ENCODE peak calls at places on chromosomes 13 and 19, in ten cellular contexts. One of them, this sample, is unnamed.

GRCh38 chr13:26787961-26788360 is 27.4 kb upstream of the GPR12 start:
- DNase-seq in left lung: no peak
- DNase-seq in cardiac muscle cell: no peak
- DNase-seq in AG09319: no peak
- DNase-seq in AG04449: no peak
- DNase-seq in fibroblast of pulmonary artery: no peak
- DNase-seq in activated CD8-positive, alpha-beta T cell treated with anti-CD3 and anti-CD28 coated beads for 36 hours: no peak
- DNase-seq in glutamatergic neuron: no peak
- DNase-seq in pancreas: no peak
- DNase-seq in ovary: no peak
- DNase-seq in this sample: no peak

GRCh38 chr13:102141625-102142472 is 260.0 kb downstream of the FGF14 start:
- DNase-seq in left lung: no peak
- DNase-seq in glutamatergic neuron: no peak
- DNase-seq in fibroblast of pulmonary artery: peak
- DNase-seq in activated CD8-positive, alpha-beta T cell treated with anti-CD3 and anti-CD28 coated beads for 36 hours: no peak
- DNase-seq in pancreas: no peak
- DNase-seq in AG09319: no peak
- DNase-seq in cardiac muscle cell: peak
- DNase-seq in ovary: no peak
- DNase-seq in AG04449: no peak
- DNase-seq in this sample: peak

GRCh38 chr13:76425930-76426329 is 460.3 kb downstream of the KCTD12 start:
- DNase-seq in pancreas: no peak
- DNase-seq in glutamatergic neuron: no peak
- DNase-seq in AG04449: no peak
- DNase-seq in activated CD8-positive, alpha-beta T cell treated with anti-CD3 and anti-CD28 coated beads for 36 hours: no peak
- DNase-seq in cardiac muscle cell: peak
- DNase-seq in fibroblast of pulmonary artery: peak
- DNase-seq in ovary: no peak
- DNase-seq in AG09319: peak
- DNase-seq in left lung: no peak
- DNase-seq in this sample: no peak

GRCh38 chr19:24040621-24041020 is 46.4 kb upstream of the ZNF254 start:
- DNase-seq in glutamatergic neuron: no peak
- DNase-seq in AG09319: no peak
- DNase-seq in pancreas: no peak
- DNase-seq in AG04449: no peak
- DNase-seq in ovary: no peak
- DNase-seq in activated CD8-positive, alpha-beta T cell treated with anti-CD3 and anti-CD28 coated beads for 36 hours: no peak
- DNase-seq in left lung: no peak
- DNase-seq in fibroblast of pulmonary artery: no peak
- DNase-seq in cardiac muscle cell: no peak
- DNase-seq in this sample: no peak

GRCh38 chr19:48959341-48960239 is 4.9 kb downstream of the BAX start:
- DNase-seq in pancreas: no peak
- DNase-seq in glutamatergic neuron: no peak
- DNase-seq in left lung: peak
- DNase-seq in AG04449: no peak
- DNase-seq in AG09319: no peak
- DNase-seq in fibroblast of pulmonary artery: no peak
- DNase-seq in cardiac muscle cell: no peak
- DNase-seq in ovary: no peak
- DNase-seq in activated CD8-positive, alpha-beta T cell treated with anti-CD3 and anti-CD28 coated beads for 36 hours: peak
- DNase-seq in this sample: no peak

GRCh38 chr19:35693835-35694599 is 10.3 kb upstream of the ZBTB32 start:
- DNase-seq in pancreas: peak
- DNase-seq in AG09319: peak
- DNase-seq in AG04449: no peak
- DNase-seq in left lung: peak
- DNase-seq in cardiac muscle cell: peak
- DNase-seq in activated CD8-positive, alpha-beta T cell treated with anti-CD3 and anti-CD28 coated beads for 36 hours: peak
- DNase-seq in ovary: peak
- DNase-seq in glutamatergic neuron: peak
- DNase-seq in fibroblast of pulmonary artery: peak
- DNase-seq in this sample: peak

GRCh38 chr13:20980420-20980819 is 77.9 kb upstream of the XPO4 start:
- DNase-seq in AG04449: no peak
- DNase-seq in cardiac muscle cell: no peak
- DNase-seq in AG09319: no peak
- DNase-seq in glutamatergic neuron: no peak
- DNase-seq in activated CD8-positive, alpha-beta T cell treated with anti-CD3 and anti-CD28 coated beads for 36 hours: no peak
- DNase-seq in fibroblast of pulmonary artery: no peak
- DNase-seq in left lung: no peak
- DNase-seq in pancreas: no peak
- DNase-seq in ovary: no peak
- DNase-seq in this sample: no peak

GRCh38 chr13:20546559-20546958 is 20.4 kb upstream of the IFT88 start:
- DNase-seq in AG09319: no peak
- DNase-seq in cardiac muscle cell: no peak
- DNase-seq in left lung: no peak
- DNase-seq in fibroblast of pulmonary artery: no peak
- DNase-seq in ovary: no peak
- DNase-seq in pancreas: no peak
- DNase-seq in glutamatergic neuron: no peak
- DNase-seq in AG04449: no peak
- DNase-seq in activated CD8-positive, alpha-beta T cell treated with anti-CD3 and anti-CD28 coated beads for 36 hours: no peak
- DNase-seq in this sample: no peak

GRCh38 chr19:57280165-57280912 is at the start of gene ZNF460:
- DNase-seq in AG04449: peak
- DNase-seq in AG09319: peak
- DNase-seq in activated CD8-positive, alpha-beta T cell treated with anti-CD3 and anti-CD28 coated beads for 36 hours: peak
- DNase-seq in left lung: peak
- DNase-seq in ovary: peak
- DNase-seq in pancreas: peak
- DNase-seq in glutamatergic neuron: peak
- DNase-seq in cardiac muscle cell: peak
- DNase-seq in fibroblast of pulmonary artery: peak
- DNase-seq in this sample: peak

GRCh38 chr19:57282011-57282636 is 1.8 kb downstream of the ZNF460 start:
- DNase-seq in ovary: no peak
- DNase-seq in fibroblast of pulmonary artery: no peak
- DNase-seq in AG04449: no peak
- DNase-seq in glutamatergic neuron: no peak
- DNase-seq in activated CD8-positive, alpha-beta T cell treated with anti-CD3 and anti-CD28 coated beads for 36 hours: peak
- DNase-seq in cardiac muscle cell: no peak
- DNase-seq in pancreas: no peak
- DNase-seq in left lung: no peak
- DNase-seq in AG09319: no peak
- DNase-seq in this sample: peak

GRCh38 chr19:57280913-57281425 is 684 bp downstream of the ZNF460 start:
- DNase-seq in ovary: no peak
- DNase-seq in left lung: no peak
- DNase-seq in activated CD8-positive, alpha-beta T cell treated with anti-CD3 and anti-CD28 coated beads for 36 hours: peak
- DNase-seq in AG04449: no peak
- DNase-seq in AG09319: no peak
- DNase-seq in pancreas: peak
- DNase-seq in fibroblast of pulmonary artery: no peak
- DNase-seq in glutamatergic neuron: no peak
- DNase-seq in cardiac muscle cell: no peak
- DNase-seq in this sample: peak

GRCh38 chr19:57276430-57276829 is 3.9 kb upstream of the ZNF460 start:
- DNase-seq in AG09319: no peak
- DNase-seq in fibroblast of pulmonary artery: no peak
- DNase-seq in AG04449: no peak
- DNase-seq in activated CD8-positive, alpha-beta T cell treated with anti-CD3 and anti-CD28 coated beads for 36 hours: no peak
- DNase-seq in pancreas: no peak
- DNase-seq in left lung: no peak
- DNase-seq in cardiac muscle cell: no peak
- DNase-seq in ovary: no peak
- DNase-seq in glutamatergic neuron: no peak
- DNase-seq in this sample: no peak

GRCh38 chr19:57279418-57280164 is 694 bp upstream of the ZNF460 start:
- DNase-seq in pancreas: peak
- DNase-seq in AG04449: peak
- DNase-seq in fibroblast of pulmonary artery: peak
- DNase-seq in left lung: peak
- DNase-seq in AG09319: peak
- DNase-seq in activated CD8-positive, alpha-beta T cell treated with anti-CD3 and anti-CD28 coated beads for 36 hours: peak
- DNase-seq in cardiac muscle cell: peak
- DNase-seq in glutamatergic neuron: peak
- DNase-seq in ovary: peak
- DNase-seq in this sample: peak
- TF ChIP-seq CTCF in pancreas: no peak
- TF ChIP-seq CTCF in AG04449: peak
- TF ChIP-seq CTCF in fibroblast of pulmonary artery: peak
- TF ChIP-seq CTCF in left lung: peak
- TF ChIP-seq CTCF in AG09319: peak
- TF ChIP-seq CTCF in activated CD8-positive, alpha-beta T cell treated with anti-CD3 and anti-CD28 coated beads for 36 hours: no peak
- TF ChIP-seq CTCF in cardiac muscle cell: peak
- TF ChIP-seq CTCF in glutamatergic neuron: no peak
- TF ChIP-seq CTCF in ovary: no peak
- TF ChIP-seq CTCF in this sample: peak

DNA sequence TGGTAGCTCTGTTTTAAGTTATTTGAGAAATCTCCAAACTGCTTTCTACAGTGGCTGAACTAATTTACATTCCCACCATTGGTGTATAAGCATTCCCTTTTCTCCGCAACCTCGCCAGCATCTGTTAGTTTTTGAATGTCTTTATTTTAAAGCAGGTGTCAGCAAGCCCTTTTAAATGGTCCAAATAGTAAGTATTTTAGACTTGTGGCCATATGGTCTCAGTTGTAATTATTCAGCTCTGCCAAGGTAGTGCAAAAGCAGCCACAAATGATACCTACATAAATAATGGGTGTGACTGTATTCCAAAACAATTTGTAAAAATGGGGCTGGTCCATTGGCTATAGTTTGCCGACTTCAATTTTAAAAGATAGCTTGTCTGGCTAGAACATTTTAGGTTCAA is 58.7 kb upstream of the TMTC4 start:
- DNase-seq in glutamatergic neuron: no peak
- DNase-seq in cardiac muscle cell: no peak
- DNase-seq in left lung: no peak
- DNase-seq in ovary: no peak
- DNase-seq in AG04449: no peak
- DNase-seq in AG09319: no peak
- DNase-seq in pancreas: no peak
- DNase-seq in fibroblast of pulmonary artery: no peak
- DNase-seq in activated CD8-positive, alpha-beta T cell treated with anti-CD3 and anti-CD28 coated beads for 36 hours: no peak
- DNase-seq in this sample: no peak
- TF ChIP-seq CTCF in glutamatergic neuron: no peak
- TF ChIP-seq CTCF in cardiac muscle cell: no peak
- TF ChIP-seq CTCF in left lung: no peak
- TF ChIP-seq CTCF in ovary: no peak
- TF ChIP-seq CTCF in AG04449: no peak
- TF ChIP-seq CTCF in AG09319: no peak
- TF ChIP-seq CTCF in pancreas: no peak
- TF ChIP-seq CTCF in fibroblast of pulmonary artery: no peak
- TF ChIP-seq CTCF in activated CD8-positive, alpha-beta T cell treated with anti-CD3 and anti-CD28 coated beads for 36 hours: no peak
- TF ChIP-seq CTCF in this sample: no peak

GRCh38 chr19:6125571-6125989 is 9.9 kb upstream of the ACSBG2 start:
- DNase-seq in glutamatergic neuron: peak
- DNase-seq in AG09319: peak
- DNase-seq in activated CD8-positive, alpha-beta T cell treated with anti-CD3 and anti-CD28 coated beads for 36 hours: peak
- DNase-seq in ovary: no peak
- DNase-seq in fibroblast of pulmonary artery: peak
- DNase-seq in left lung: no peak
- DNase-seq in cardiac muscle cell: peak
- DNase-seq in AG04449: no peak
- DNase-seq in pancreas: peak
- DNase-seq in this sample: peak

GRCh38 chr19:6127716-6128335 is 7.6 kb upstream of the ACSBG2 start:
- DNase-seq in fibroblast of pulmonary artery: no peak
- DNase-seq in cardiac muscle cell: no peak
- DNase-seq in pancreas: no peak
- DNase-seq in glutamatergic neuron: no peak
- DNase-seq in ovary: no peak
- DNase-seq in activated CD8-positive, alpha-beta T cell treated with anti-CD3 and anti-CD28 coated beads for 36 hours: no peak
- DNase-seq in left lung: no peak
- DNase-seq in AG04449: no peak
- DNase-seq in AG09319: no peak
- DNase-seq in this sample: no peak

DNA sequence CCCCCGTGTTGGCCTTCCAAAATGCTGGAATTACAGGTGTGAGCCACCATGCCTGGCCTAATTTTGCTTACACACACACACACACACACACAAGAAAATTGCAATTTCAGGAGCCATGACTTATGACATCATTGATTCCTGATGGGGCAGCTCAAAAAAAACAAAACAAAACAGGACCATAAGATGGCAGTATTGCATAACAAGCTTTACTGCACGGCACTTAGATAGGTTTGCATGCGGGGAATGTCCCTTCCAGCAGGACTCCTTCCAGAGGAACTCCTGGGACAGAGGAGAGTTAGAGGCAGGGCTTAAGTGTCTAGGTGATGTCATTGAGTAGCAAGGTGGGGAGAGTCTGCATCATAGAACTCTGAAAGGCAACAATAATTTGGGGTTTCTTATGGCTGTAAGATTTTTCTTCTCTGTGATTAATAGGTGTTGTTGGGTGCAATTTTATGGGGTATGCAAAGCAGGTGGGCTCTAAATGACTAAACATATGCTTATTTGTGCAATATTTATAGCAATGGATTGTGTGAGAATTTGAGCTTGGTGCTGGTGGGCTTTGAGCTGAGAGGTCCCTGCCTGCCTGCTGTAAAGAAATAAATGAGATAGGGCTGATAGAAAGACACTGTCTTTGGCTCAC is 9.0 kb upstream of the ACSBG2 start:
- DNase-seq in pancreas: no peak
- DNase-seq in cardiac muscle cell: peak
- DNase-seq in ovary: no peak
- DNase-seq in activated CD8-positive, alpha-beta T cell treated with anti-CD3 and anti-CD28 coated beads for 36 hours: no peak
- DNase-seq in AG04449: no peak
- DNase-seq in AG09319: no peak
- DNase-seq in fibroblast of pulmonary artery: peak
- DNase-seq in left lung: no peak
- DNase-seq in glutamatergic neuron: no peak
- DNase-seq in this sample: peak
- TF ChIP-seq CTCF in pancreas: no peak
- TF ChIP-seq CTCF in cardiac muscle cell: peak
- TF ChIP-seq CTCF in ovary: no peak
- TF ChIP-seq CTCF in activated CD8-positive, alpha-beta T cell treated with anti-CD3 and anti-CD28 coated beads for 36 hours: peak
- TF ChIP-seq CTCF in AG04449: peak
- TF ChIP-seq CTCF in AG09319: peak
- TF ChIP-seq CTCF in fibroblast of pulmonary artery: peak
- TF ChIP-seq CTCF in left lung: peak
- TF ChIP-seq CTCF in glutamatergic neuron: no peak
- TF ChIP-seq CTCF in this sample: peak

DNA sequence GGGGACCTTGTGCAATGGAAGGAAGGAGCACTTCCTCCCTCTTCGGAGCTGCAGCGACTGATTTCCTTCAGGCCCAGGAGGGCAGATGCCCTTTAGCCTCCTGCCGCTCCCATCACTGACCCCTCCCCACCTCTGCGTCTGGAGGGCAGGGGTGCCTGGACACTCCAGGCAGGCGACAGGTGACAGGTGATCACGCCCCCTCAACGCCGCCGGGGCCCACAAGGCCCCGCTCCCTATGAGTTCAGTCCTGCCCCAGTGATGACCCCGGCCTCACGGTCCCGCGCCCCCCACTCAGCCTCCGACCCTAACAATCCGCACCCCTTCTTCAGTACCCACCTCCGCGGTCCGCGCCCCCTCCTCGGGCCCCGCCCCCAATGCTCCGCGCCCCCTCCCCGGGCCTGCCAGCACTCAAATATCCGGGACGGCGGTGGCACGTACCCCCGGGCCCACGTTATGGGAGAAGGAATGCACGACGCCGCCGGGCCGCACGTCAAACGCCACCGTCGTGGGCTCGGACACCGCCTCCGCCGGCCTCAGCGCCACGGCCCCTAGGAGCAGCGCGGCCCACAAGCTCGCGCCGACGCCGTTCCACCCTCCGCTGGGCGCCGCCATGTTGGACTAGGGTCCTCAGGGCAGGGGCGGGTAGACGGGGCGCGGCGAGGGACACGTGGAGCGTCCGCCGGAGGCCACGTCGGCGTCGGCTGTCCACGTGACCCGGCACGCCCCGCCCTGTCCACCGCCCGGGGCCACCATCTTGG is at the start of gene MYDGF:
- DNase-seq in ovary: peak
- DNase-seq in left lung: peak
- DNase-seq in glutamatergic neuron: peak
- DNase-seq in pancreas: peak
- DNase-seq in AG09319: peak
- DNase-seq in fibroblast of pulmonary artery: peak
- DNase-seq in activated CD8-positive, alpha-beta T cell treated with anti-CD3 and anti-CD28 coated beads for 36 hours: peak
- DNase-seq in AG04449: peak
- DNase-seq in cardiac muscle cell: peak
- DNase-seq in this sample: peak
- TF ChIP-seq CTCF in ovary: no peak
- TF ChIP-seq CTCF in left lung: no peak
- TF ChIP-seq CTCF in glutamatergic neuron: no peak
- TF ChIP-seq CTCF in pancreas: no peak
- TF ChIP-seq CTCF in AG09319: no peak
- TF ChIP-seq CTCF in fibroblast of pulmonary artery: no peak
- TF ChIP-seq CTCF in activated CD8-positive, alpha-beta T cell treated with anti-CD3 and anti-CD28 coated beads for 36 hours: no peak
- TF ChIP-seq CTCF in AG04449: no peak
- TF ChIP-seq CTCF in cardiac muscle cell: no peak
- TF ChIP-seq CTCF in this sample: no peak

This sample was measured in GM10248.